ENCODE peak calls at places on chromosomes 7 and 10, in five cellular contexts. Z is AG10803, L is HFFc6, D is RWPE1, B is mammary epithelial cell. H is an unnamed sample.

GRCh38 chr7:75762350-75762917 is 9.6 kb downstream of the CCL26 start:
- DNase-seq in Z (peak), L (peak), D (peak), B (peak), H (no peak)

GRCh38 chr7:38229386-38229785 is 44.0 kb downstream of the TARP start:
- DNase-seq in Z (peak), L (peak), D (no peak), B (no peak), H (no peak)

GRCh38 chr7:35658602-35659201 is 36.2 kb downstream of the HERPUD2 start:
- DNase-seq in Z (no peak), L (no peak), D (no peak), B (no peak), H (no peak)

GRCh38 chr10:98376485-98376884 is 38.5 kb downstream of the PYROXD2 start:
- DNase-seq in Z (no peak), L (no peak), D (no peak), B (no peak), H (no peak)

GRCh38 chr10:29191674-29192073 is 97.2 kb upstream of the LYZL1 start:
- DNase-seq in Z (peak), L (no peak), D (no peak), B (no peak), H (no peak)

GRCh38 chr7:26937956-26938623 is 73.7 kb upstream of the SKAP2 start:
- DNase-seq in Z (no peak), L (no peak), D (peak), B (no peak), H (no peak)

GRCh38 chr10:114709966-114710365 is 51.9 kb upstream of the ABLIM1 start:
- DNase-seq in Z (peak), L (peak), D (no peak), B (peak), H (no peak)

GRCh38 chr10:11197266-11197712 is 179.6 kb downstream of the CELF2 start:
- DNase-seq in Z (peak), L (no peak), D (no peak), B (no peak), H (no peak)

GRCh38 chr10:116216676-116217075 is 56.3 kb downstream of the GFRA1 start:
- DNase-seq in Z (no peak), L (no peak), D (no peak), B (no peak), H (no peak)

GRCh38 chr7:148791506-148791905 is 92.6 kb downstream of the EZH2 start:
- DNase-seq in Z (no peak), L (no peak), D (no peak), B (no peak), H (no peak)

GRCh38 chr10:114290038-114290437 is 51.0 kb downstream of the VWA2 start:
- DNase-seq in Z (no peak), L (no peak), D (no peak), B (no peak), H (no peak)

GRCh38 chr7:108452707-108453106 is 3.5 kb downstream of the NRCAM start:
- DNase-seq in Z (peak), L (no peak), D (peak), B (peak), H (no peak)

GRCh38 chr7:50590535-50590934 is 25.3 kb upstream of the DDC start:
- DNase-seq in Z (no peak), L (no peak), D (no peak), B (no peak), H (no peak)

GRCh38 chr7:50589362-50589761 is 24.2 kb upstream of the DDC start:
- DNase-seq in Z (no peak), L (no peak), D (no peak), B (no peak), H (no peak)

GRCh38 chr7:50591098-50591479 is 25.9 kb upstream of the DDC start:
- DNase-seq in Z (no peak), L (no peak), D (no peak), B (no peak), H (no peak)

GRCh38 chr7:50587737-50588136 is 22.5 kb upstream of the DDC start:
- DNase-seq in Z (no peak), L (no peak), D (no peak), B (no peak), H (no peak)

DNA sequence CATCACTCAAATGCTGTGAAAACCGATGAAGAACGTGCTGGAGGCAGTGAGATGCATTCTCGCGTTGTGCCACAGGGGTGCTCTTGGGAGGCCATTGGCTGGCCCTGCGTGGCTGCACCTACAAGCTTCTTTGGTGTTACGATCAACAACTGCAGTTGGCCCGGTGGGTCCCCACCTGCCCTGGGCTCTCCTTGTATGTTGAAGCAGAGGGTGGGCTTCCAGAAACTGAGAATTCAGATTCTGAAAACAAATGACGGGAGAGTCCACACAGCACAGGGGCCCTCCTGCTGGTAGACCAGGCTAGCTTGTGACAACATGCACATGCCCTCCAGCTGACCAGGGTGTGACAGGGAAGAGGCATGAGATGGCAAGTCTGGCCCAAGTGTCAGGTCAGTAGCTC is 23.7 kb upstream of the DDC start:
- DNase-seq in Z (no peak), L (no peak), D (no peak), B (no peak), H (no peak)
- TF ChIP-seq CTCF in Z (peak), L (peak), D (no peak), B (no peak), H (no peak)

DNA sequence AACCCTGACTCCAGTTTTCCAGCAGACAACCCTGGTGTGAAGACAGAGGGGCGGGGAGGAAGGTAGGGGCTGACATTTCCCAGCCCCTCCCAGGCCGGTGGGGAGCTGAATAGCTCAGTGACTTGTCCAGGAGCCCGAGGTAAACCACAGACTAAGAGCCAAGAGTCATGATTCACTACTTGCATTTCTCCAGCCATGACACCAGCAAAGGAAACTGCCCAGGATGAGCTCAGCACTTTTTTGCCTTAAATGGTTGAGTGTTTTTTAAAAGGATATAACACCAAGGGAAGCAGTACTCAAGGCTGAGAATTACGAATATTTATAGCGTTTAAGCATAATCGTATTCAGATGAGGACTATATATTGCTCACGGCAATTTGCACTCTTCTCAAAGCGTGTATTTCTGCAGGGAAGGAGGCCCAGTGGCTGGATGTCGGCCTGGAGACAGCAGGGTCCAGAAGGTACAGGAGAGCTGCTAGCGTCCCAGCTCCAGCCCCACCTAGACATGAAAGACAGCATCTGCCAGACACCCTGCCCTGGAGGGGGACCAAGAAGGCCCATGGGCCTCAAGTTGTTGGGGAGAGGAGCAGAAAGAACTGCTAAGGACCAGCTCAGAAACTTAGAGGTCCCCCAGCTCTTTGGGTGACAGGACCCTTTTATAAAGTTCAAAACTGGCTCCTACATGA is 141.4 kb downstream of the GRID1 start:
- DNase-seq in Z (peak), L (peak), D (peak), B (peak), H (no peak)
- TF ChIP-seq CTCF in Z (no peak), L (no peak), D (no peak), B (no peak), H (no peak)

GRCh38 chr10:44935201-44935960 is 24.2 kb upstream of the RASSF4 start:
- DNase-seq in Z (peak), L (peak), D (no peak), B (peak), H (no peak)
- TF ChIP-seq CTCF in Z (no peak), L (no peak), D (no peak), B (no peak), H (no peak)

GRCh38 chr10:124564881-124565280 is 103.3 kb downstream of the LHPP start:
- DNase-seq in Z (no peak), L (no peak), D (no peak), B (no peak), H (no peak)

GRCh38 chr10:124566222-124566888 is 104.7 kb downstream of the LHPP start:
- DNase-seq in Z (no peak), L (no peak), D (no peak), B (no peak), H (no peak)

GRCh38 chr10:124563320-124563719 is 101.7 kb downstream of the LHPP start:
- DNase-seq in Z (no peak), L (no peak), D (no peak), B (no peak), H (no peak)

GRCh38 chr10:124566981-124567835 is 105.6 kb downstream of the LHPP start:
- DNase-seq in Z (no peak), L (no peak), D (no peak), B (no peak), H (no peak)

DNA sequence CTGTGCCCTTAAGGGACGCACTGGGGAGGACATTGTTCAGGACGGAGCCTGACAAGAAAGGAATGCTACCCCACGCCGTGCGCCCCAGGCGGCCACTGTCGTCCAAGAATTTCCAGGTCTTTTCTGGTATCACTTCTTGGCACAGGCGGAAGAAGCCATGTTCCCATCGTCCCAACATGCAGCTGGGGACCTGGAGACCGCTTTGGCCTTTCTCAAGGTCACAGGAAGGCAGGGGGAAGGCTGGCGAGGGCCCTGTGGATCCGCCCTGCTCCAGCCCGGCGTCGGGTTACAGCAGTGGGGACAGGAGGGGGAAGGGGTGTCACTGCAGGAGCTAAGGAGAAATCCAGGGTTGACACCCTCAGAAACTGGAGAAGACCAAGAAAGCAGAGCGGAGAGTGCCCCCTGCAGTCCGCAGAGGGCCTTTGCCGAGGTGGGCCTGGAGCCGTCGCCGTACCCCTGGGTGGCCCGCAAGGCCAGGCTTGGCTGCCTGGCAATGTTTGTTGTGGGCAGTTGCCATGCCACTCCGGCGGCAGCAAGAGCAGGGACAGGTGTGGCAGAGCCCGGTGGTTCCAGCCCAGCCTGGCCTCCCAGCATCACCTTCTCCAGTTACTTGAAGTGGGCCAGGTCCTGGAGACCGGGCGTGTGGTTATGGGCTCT is 104.1 kb downstream of the LHPP start:
- DNase-seq in Z (no peak), L (no peak), D (no peak), B (no peak), H (peak)
- TF ChIP-seq CTCF in Z (peak), L (peak), D (no peak), B (peak), H (peak)

GRCh38 chr7:99165816-99166215 is 21.9 kb upstream of the SMURF1 start:
- DNase-seq in Z (no peak), L (no peak), D (no peak), B (no peak), H (no peak)
- TF ChIP-seq CTCF in Z (no peak), L (no peak), D (no peak), B (no peak), H (no peak)

GRCh38 chr10:124467165-124467564 is 5.5 kb downstream of the LHPP start:
- DNase-seq in Z (no peak), L (no peak), D (no peak), B (no peak), H (no peak)
- TF ChIP-seq CTCF in Z (no peak), L (no peak), D (no peak), B (no peak), H (no peak)

GRCh38 chr7:98909487-98909886 is 31.2 kb downstream of the TRRAP start:
- DNase-seq in Z (no peak), L (no peak), D (no peak), B (no peak), H (no peak)
- TF ChIP-seq CTCF in Z (no peak), L (no peak), D (no peak), B (no peak), H (no peak)

GRCh38 chr10:58712982-58713381 is 200.3 kb downstream of the BICC1 start:
- DNase-seq in Z (no peak), L (no peak), D (no peak), B (no peak), H (no peak)
- TF ChIP-seq CTCF in Z (peak), L (peak), D (no peak), B (peak), H (no peak)